ENCODE peak calls at places on chromosomes 4 and X, in five cellular contexts. V is mammary epithelial cell, N is IMR-90, S is neuronal stem cell, E is endothelial cell of umbilical vein. G is an unnamed sample.

GRCh38 chr4:24917076-24917856 is 4.4 kb upstream of the CCDC149 start:
- DNase-seq in V (no peak), N (no peak), S (no peak), E (no peak), G (no peak)

GRCh38 chrX:110002300-110003166 is at the start of gene TMEM164:
- DNase-seq in V (peak; percentile 77), N (peak; percentile 66), S (peak; percentile 48), E (peak; percentile 70), G (peak; percentile 83)

GRCh38 chr4:123109129-123109528 is 186.7 kb upstream of the NUDT6 start:
- DNase-seq in V (no peak), N (no peak), S (no peak), E (no peak), G (no peak)

GRCh38 chrX:46165411-46165810 is 379.8 kb downstream of the ZNF674 start:
- DNase-seq in V (peak; percentile 63), N (peak; percentile 16), S (no peak), E (no peak), G (no peak)

GRCh38 chrX:110408949-110409588 is 50.4 kb downstream of the RTL9 start:
- DNase-seq in V (no peak), N (peak; percentile 76), S (no peak), E (peak; percentile 1), G (peak; percentile 78)

GRCh38 chrX:132483523-132483922 is 5.3 kb downstream of the MBNL3 start:
- DNase-seq in V (no peak), N (no peak), S (no peak), E (no peak), G (no peak)

GRCh38 chrX:67777148-67777547 is 233.3 kb downstream of the AR start:
- DNase-seq in V (no peak), N (no peak), S (no peak), E (no peak), G (no peak)

GRCh38 chrX:72208126-72208525 is 26.6 kb downstream of the PIN4 start:
- DNase-seq in V (no peak), N (peak; percentile 10), S (no peak), E (no peak), G (no peak)

GRCh38 chr4:122652379-122652778 is 31.5 kb upstream of the IL21 start:
- DNase-seq in V (peak; percentile 30), N (peak; percentile 81), S (no peak), E (peak; percentile 63), G (peak; percentile 65)

GRCh38 chr4:69057620-69058409 is 38.5 kb upstream of the UGT2B7 start:
- DNase-seq in V (no peak), N (peak; percentile 25), S (peak; percentile 27), E (no peak), G (peak; percentile 38)

GRCh38 chr4:21858971-21859370 is 89.6 kb downstream of the KCNIP4 start:
- DNase-seq in V (no peak), N (peak; percentile 60), S (no peak), E (no peak), G (peak; percentile 62)

GRCh38 chr4:2434420-2434819 is 15.7 kb downstream of the CFAP99 start:
- DNase-seq in V (no peak), N (no peak), S (no peak), E (no peak), G (no peak)

GRCh38 chrX:14028473-14028872 is 1.2 kb downstream of the GEMIN8 start:
- DNase-seq in V (no peak), N (no peak), S (no peak), E (peak; percentile 1), G (no peak)
- H3K9ac ChIP-seq in V (peak overlapping the region; percentile 93), N (no peak overlapping the region), S (no peak overlapping the region), E (peak overlapping the region; percentile 90), G (peak overlapping the region; percentile 96)

GRCh38 chr4:159382875-159383568 is 280.1 kb downstream of the RAPGEF2 start:
- DNase-seq in V (no peak), N (no peak), S (no peak), E (peak; percentile 73), G (peak; percentile 83)

GRCh38 chr4:159383569-159383934 is 280.7 kb downstream of the RAPGEF2 start:
- DNase-seq in V (no peak), N (no peak), S (no peak), E (no peak), G (no peak)

GRCh38 chr4:159386620-159387019 is 283.7 kb downstream of the RAPGEF2 start:
- DNase-seq in V (no peak), N (no peak), S (no peak), E (no peak), G (no peak)

GRCh38 chr4:159384619-159385018 is 281.7 kb downstream of the RAPGEF2 start:
- DNase-seq in V (no peak), N (no peak), S (no peak), E (no peak), G (no peak)

GRCh38 chr4:159384017-159384416 is 281.1 kb downstream of the RAPGEF2 start:
- DNase-seq in V (no peak), N (no peak), S (no peak), E (no peak), G (no peak)
- H3K9ac ChIP-seq in V (no peak overlapping the region), N (no peak overlapping the region), S (no peak overlapping the region), E (no peak overlapping the region), G (no peak overlapping the region)

GRCh38 chrX:69150294-69150960 is 14.8 kb downstream of the PJA1 start:
- DNase-seq in V (peak; percentile 79), N (no peak), S (no peak), E (no peak), G (no peak)
- H3K9ac ChIP-seq in V (peak overlapping the region; percentile 15), N (no peak overlapping the region), S (no peak overlapping the region), E (no peak overlapping the region), G (no peak overlapping the region)

GRCh38 chrX:94743478-94743877 is 1069.5 kb downstream of the FAM133A start:
- DNase-seq in V (no peak), N (no peak), S (no peak), E (no peak), G (no peak)
- H3K9ac ChIP-seq in V (no peak overlapping the region), N (no peak overlapping the region), S (no peak overlapping the region), E (no peak overlapping the region), G (no peak overlapping the region)

DNA sequence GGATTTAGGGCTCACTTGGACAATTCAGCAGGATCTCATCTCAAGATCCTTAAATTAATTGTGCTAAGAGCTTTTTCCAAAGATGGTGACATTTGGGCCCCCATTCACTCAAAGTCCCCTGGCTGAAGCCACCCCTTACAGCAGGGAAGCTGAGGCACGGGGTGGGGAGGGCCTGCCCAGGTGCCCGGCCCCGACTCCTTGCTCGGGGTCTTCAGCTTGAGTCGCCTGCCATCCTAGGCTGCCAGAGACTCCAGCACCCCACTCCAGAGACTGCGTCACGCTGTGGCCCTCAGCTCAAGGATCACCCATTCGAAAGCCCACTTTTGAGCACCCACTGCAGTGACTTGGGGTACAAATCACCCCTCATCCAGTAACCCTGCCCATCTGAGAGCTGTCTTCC is 39.2 kb upstream of the GPR78 start:
- DNase-seq in V (no peak), N (no peak), S (no peak), E (no peak), G (no peak)
- H3K9ac ChIP-seq in V (no peak overlapping the region), N (no peak overlapping the region), S (no peak overlapping the region), E (no peak overlapping the region), G (no peak overlapping the region)

GRCh38 chrX:38095971-38096529 is 89.7 kb downstream of the SYTL5 start:
- DNase-seq in V (peak; percentile 71), N (peak; percentile 58), S (no peak), E (peak; percentile 63), G (peak; percentile 2)
- H3K9ac ChIP-seq in V (no peak overlapping the region), N (no peak overlapping the region), S (no peak overlapping the region), E (peak overlapping the region; percentile 19), G (no peak overlapping the region)

GRCh38 chr4:176792348-176793059 is at the start of gene VEGFC:
- DNase-seq in V (peak; percentile 73), N (peak; percentile 73), S (peak; percentile 56), E (peak; percentile 69), G (peak; percentile 80)

GRCh38 chr4:176791591-176792347 is 953 bp downstream of the VEGFC start:
- DNase-seq in V (peak; percentile 50), N (peak; percentile 54), S (peak; percentile 26), E (peak; percentile 72), G (peak; percentile 70)

GRCh38 chr4:176788971-176789370 is 3.8 kb downstream of the VEGFC start:
- DNase-seq in V (no peak), N (no peak), S (no peak), E (no peak), G (no peak)

GRCh38 chr4:176789955-176790354 is 2.8 kb downstream of the VEGFC start:
- DNase-seq in V (peak; percentile 80), N (peak; percentile 81), S (no peak), E (peak; percentile 81), G (peak; percentile 76)

GRCh38 chr4:176790398-176790797 is 2.3 kb downstream of the VEGFC start:
- DNase-seq in V (no peak), N (no peak), S (no peak), E (no peak), G (no peak)
- H3K9ac ChIP-seq in V (peak overlapping the region; percentile 59), N (peak overlapping the region; percentile 66), S (no peak overlapping the region), E (peak overlapping the region; percentile 99), G (peak overlapping the region; percentile 98)